ENCODE peak calls at places on chromosomes 6 and 20, in five cellular contexts. W is transverse colon, B is adrenal gland, F is left ventricle myocardium inferior, V is endothelial cell. J is an unnamed sample.

GRCh38 chr6:1911476-1911875 is 301.8 kb downstream of the FOXC1 start:
- DNase-seq in W (no peak), F (no peak), V (no peak), B (no peak), J (peak)

GRCh38 chr6:21026576-21027273 is 492.5 kb downstream of the CDKAL1 start:
- DNase-seq in B (no peak), V (no peak), F (no peak), W (no peak), J (no peak)

GRCh38 chr6:38755874-38756273 is 40.8 kb downstream of the DNAH8 start:
- DNase-seq in V (no peak), W (no peak), F (no peak), B (no peak), J (no peak)

GRCh38 chr20:41348430-41349172 is 8.0 kb downstream of the LPIN3 start:
- DNase-seq in B (no peak), V (no peak), W (no peak), F (no peak), J (no peak)

GRCh38 chr6:31350551-31350950 is 6.4 kb downstream of the HLA-B start:
- DNase-seq in F (no peak), V (no peak), W (no peak), B (no peak), J (no peak)

GRCh38 chr6:109867009-109867969 is 110.8 kb upstream of the GPR6 start:
- DNase-seq in W (no peak), B (peak), V (no peak), F (peak), J (no peak)

GRCh38 chr20:38311100-38311499 is 7.1 kb downstream of the BPI start:
- DNase-seq in F (no peak), V (no peak), W (no peak), B (no peak), J (no peak)

GRCh38 chr6:143536461-143536865 is 24.9 kb upstream of the FUCA2 start:
- DNase-seq in V (no peak), W (peak), B (peak), F (peak), J (no peak)

GRCh38 chr20:41746635-41747034 is 128.5 kb upstream of the CHD6 start:
- DNase-seq in V (no peak), F (no peak), W (no peak), B (no peak), J (no peak)

GRCh38 chr6:87736809-87737540 is 34.9 kb upstream of the AKIRIN2 start:
- DNase-seq in V (no peak), F (no peak), B (no peak), W (no peak), J (no peak)

GRCh38 chr6:147166360-147166944 is 37.8 kb upstream of the STXBP5 start:
- DNase-seq in B (no peak), F (no peak), W (no peak), V (peak), J (no peak)

GRCh38 chr20:10961651-10962288 is 288.0 kb upstream of the JAG1 start:
- DNase-seq in W (no peak), F (no peak), B (no peak), V (no peak), J (no peak)

GRCh38 chr6:157994126-157994795 is 12.6 kb downstream of the SYNJ2 start:
- DNase-seq in V (no peak), F (no peak), W (no peak), B (peak), J (no peak)

GRCh38 chr6:44708208-44708607 is 320.7 kb downstream of the CDC5L start:
- DNase-seq in F (no peak), B (no peak), W (no peak), V (no peak), J (no peak)

DNA sequence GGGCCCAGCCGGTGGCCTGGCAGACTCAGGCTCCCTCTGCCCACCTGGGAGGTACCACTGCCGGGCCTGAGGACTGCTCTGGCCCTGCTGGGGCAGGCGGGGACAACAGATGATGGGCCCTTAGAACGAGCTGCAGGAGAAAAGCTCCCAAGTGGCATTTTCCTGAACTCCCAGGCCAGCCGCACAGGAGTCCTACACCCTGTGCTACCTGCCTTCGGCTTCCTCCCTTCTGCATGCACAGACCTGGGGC is 41.3 kb downstream of the DSTN start:
- DNase-seq in F (no peak), W (no peak), B (no peak), V (peak), J (no peak)
- TF ChIP-seq CTCF in F (no peak), W (no peak), B (no peak), V (no peak), J (no peak)

DNA sequence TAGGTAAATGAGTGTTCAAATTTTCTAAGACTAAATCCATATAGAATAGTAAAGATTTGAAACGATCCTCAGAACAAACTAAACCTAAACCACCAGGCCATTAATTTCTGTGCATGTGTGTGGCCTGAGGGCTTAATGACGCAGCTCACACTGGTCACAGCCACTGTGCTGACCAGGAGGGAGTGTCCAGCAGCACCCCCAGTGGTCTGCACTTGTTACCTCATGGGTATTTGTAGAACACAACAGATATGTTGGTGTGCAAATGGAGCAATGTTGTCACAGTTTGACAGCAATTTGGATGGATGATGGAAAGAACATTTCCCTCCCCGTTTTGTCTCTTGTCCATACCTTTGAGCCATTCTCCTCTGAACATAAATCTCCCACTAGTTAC is 122.4 kb upstream of the EXOC2 start:
- DNase-seq in W (no peak), B (no peak), V (peak), F (no peak), J (no peak)
- TF ChIP-seq CTCF in W (no peak), B (no peak), V (no peak), F (peak), J (peak)

DNA sequence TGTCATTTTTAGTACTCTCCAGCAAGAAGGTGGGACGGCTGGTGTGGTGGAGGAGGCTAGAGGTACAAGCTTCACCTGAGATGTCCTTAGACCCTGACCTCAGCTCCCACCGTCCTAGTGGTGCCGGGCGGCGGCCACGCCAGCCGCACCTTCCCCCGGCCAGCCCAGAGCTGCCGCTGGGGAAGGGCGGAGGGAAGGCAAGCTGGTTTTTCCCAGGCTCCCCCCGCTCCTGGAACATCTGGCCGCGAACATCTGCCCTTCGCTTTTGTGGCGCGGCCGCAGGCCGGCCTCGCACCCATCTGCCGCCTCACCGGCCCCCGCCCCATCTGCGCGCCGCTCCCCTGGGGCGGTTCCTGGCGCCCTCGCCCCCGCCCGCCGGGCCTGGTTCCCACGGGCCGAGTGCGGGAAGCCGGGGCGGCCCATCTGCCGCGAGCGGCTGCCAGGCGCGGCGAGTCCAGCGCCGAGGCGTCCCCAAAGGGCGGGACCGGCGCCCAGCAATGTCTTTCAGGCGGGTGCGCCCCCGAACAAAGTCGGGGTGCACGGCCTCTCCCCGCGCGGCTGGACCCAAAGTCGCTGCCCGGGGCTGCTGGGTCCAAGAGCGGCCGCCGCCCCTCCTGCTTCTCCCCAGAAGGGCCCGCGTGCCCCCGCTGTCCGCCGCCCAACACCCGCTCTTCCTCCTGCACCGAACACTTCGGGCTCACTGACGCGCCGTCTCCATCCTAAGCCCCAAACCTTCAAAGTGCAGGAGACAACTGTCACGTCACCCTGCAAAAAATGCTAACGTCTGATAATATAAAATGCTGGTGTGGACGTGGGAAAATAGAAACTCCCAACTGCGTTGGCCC is 17.3 kb upstream of the ID1 start:
- DNase-seq in F (peak), W (peak), V (no peak), B (no peak), J (no peak)
- TF ChIP-seq CTCF in F (no peak), W (no peak), V (no peak), B (no peak), J (no peak)

DNA sequence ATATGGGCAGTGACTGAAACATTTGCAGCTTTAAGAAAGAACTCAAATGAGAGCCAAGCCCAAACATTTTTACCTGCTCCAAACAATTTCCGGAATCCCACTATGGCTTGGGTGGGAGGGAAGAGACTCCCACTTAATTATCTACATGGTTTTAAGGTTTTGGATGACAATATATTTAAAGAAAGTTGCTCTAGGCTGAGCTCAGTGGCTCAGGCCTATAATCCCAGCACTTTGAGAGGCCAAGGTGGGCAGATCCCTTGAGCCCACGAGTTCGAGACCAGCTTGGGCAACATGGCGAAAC is 9.5 kb upstream of the AKAP12 start:
- DNase-seq in W (no peak), F (no peak), B (no peak), V (no peak), J (no peak)
- TF ChIP-seq CTCF in W (no peak), F (no peak), B (no peak), V (no peak), J (no peak)

GRCh38 chr6:161919711-161920110 is 645.9 kb upstream of the AGPAT4 start:
- DNase-seq in W (no peak), B (no peak), F (no peak), V (no peak), J (no peak)

GRCh38 chr6:161915456-161915964 is 641.6 kb upstream of the AGPAT4 start:
- DNase-seq in B (no peak), F (no peak), V (no peak), W (no peak), J (no peak)

GRCh38 chr6:161918154-161918553 is 644.3 kb upstream of the AGPAT4 start:
- DNase-seq in W (no peak), B (no peak), F (no peak), V (no peak), J (no peak)

GRCh38 chr6:161918608-161919205 is 644.8 kb upstream of the AGPAT4 start:
- DNase-seq in F (no peak), B (no peak), V (no peak), W (no peak), J (no peak)

DNA sequence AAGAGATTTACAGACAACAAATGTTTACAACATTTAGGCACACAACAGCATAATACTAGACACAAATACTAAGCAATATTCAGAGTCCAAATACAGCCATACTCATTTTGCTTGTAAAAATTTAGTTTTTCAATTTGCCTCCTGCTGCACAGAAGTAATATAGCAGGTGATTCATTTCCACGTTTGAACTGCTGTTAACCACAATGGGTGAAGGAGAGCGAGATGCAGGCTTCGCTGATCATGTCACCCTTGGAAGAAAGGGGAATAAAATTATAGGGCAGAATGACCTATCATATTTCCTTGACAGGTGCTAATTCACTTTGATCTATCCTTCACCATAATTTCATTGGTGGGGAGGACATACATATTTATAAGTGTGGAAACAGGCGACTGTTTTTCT is 643.8 kb upstream of the AGPAT4 start:
- DNase-seq in W (no peak), V (no peak), F (no peak), B (no peak), J (no peak)
- TF ChIP-seq CTCF in W (no peak), V (no peak), F (no peak), B (no peak), J (no peak)

DNA sequence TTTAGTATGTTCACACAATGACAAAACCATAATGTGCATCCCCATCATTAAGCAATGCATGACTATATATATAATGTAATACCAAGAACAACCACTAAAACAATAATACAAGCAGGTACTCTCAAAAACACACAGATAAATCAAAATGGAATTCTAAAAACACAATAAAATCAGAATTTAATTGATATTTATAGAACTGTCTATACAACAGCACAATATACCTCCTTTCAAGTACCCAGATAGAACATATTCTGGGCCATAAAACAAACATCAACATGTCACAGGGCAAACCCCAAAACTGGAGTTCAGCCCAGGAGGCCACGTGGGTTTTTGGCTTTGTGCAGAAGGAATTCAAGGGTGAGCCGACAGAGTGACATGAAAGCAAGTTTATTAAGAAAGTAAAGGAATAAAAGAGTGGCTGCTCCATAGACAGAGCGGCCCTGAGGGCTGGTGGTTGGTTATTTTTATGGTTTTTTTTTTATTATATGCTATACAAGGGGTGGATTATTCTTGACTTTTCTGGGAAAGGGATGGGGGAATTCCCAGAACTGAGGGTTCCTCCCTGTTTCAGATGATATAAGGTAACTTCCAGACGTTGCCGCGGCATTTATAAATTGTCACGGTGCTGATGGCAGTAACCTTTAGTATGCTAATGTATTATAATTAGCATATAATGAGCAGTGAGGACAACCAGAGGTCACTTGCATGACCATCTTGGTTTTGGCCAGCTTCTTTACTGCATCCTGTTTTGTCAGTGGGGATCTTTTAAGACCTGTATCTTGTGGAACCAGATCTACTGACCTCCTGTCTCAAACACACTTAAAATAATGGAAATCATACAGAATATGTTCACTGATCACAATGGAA is 5.6 kb downstream of the RAB23 start:
- DNase-seq in F (no peak), B (no peak), V (no peak), W (peak), J (no peak)
- TF ChIP-seq CTCF in F (peak), B (no peak), V (peak), W (peak), J (no peak)

GRCh38 chr20:62122659-62123449 is 579 bp downstream of the LSM14B start:
- DNase-seq in V (no peak), F (no peak), W (peak), B (peak), J (no peak)

GRCh38 chr20:62121776-62122658 is at the start of gene LSM14B:
- DNase-seq in W (peak), F (peak), V (peak), B (peak), J (peak)

GRCh38 chr20:62126141-62126540 is 3.9 kb downstream of the LSM14B start:
- DNase-seq in W (no peak), V (no peak), B (no peak), F (no peak), J (no peak)

GRCh38 chr20:62120990-62121775 is 1.1 kb upstream of the LSM14B start:
- DNase-seq in W (peak), V (no peak), F (no peak), B (peak), J (peak)

DNA sequence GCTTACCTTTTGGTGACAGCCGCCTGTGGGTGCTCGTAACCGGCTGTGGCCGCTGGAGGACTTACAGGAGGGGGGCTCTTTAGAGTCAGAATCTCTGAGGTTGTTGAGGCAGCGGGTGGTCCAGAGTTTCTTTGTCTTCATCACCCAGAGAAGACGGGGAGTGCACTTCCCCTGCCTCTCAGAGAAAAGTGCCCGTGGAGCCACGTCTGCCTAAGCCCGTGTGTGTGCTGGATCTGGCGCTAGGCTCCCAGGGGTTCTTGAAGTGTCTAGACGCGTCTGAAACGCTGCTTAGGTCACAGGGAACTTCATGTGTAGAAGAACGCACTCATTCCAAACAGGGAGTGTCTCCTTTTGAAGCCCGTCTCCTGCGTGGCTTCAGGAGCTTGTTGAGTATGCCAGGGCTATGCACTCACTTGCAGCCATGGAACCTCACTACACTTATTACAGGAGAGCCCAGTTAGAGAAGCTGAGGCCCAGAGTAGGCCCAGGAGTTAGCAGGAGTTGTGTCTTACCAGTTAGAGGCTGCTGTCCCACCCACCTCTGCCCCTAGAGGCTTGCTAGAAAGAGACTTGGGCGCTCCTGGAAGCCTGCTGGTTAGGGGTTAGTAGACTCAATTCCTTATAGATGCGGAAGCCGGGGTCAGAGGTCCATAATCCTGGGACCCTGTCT is 1.3 kb downstream of the LSM14B start:
- DNase-seq in W (no peak), V (no peak), B (peak), F (no peak), J (no peak)
- TF ChIP-seq CTCF in W (no peak), V (no peak), B (no peak), F (no peak), J (no peak)

J was measured in AG09309.